ENCODE peak calls at places on chromosomes 2 and 18, in four cellular contexts. One of them, this sample, is unnamed.
A peak's percentile ranks its signal among the peaks of the same experiment; 100 is the strongest.

GRCh38 chr2:3251974-3252373 is 125.6 kb downstream of the EIPR1 start:
- DNase-seq in left ventricle myocardium inferior: no peak
- DNase-seq in CD8-positive, alpha-beta T cell: no peak
- DNase-seq in kidney: no peak
- DNase-seq in this sample: no peak

GRCh38 chr2:169828141-169828811 is 1.0 kb downstream of the UBR3 start:
- DNase-seq in kidney: no peak
- DNase-seq in left ventricle myocardium inferior: peak; percentile 48
- DNase-seq in CD8-positive, alpha-beta T cell: peak; percentile 57
- DNase-seq in this sample: peak; percentile 58

GRCh38 chr18:21672868-21673267 is 31.7 kb downstream of the ABHD3 start:
- DNase-seq in kidney: no peak
- DNase-seq in CD8-positive, alpha-beta T cell: no peak
- DNase-seq in left ventricle myocardium inferior: peak; percentile 30
- DNase-seq in this sample: peak; percentile 50

GRCh38 chr2:200003444-200003843 is 48.1 kb downstream of the MAIP1 start:
- DNase-seq in left ventricle myocardium inferior: no peak
- DNase-seq in CD8-positive, alpha-beta T cell: no peak
- DNase-seq in kidney: no peak
- DNase-seq in this sample: no peak

GRCh38 chr2:157760949-157761348 is 115.2 kb downstream of the ACVR1 start:
- DNase-seq in CD8-positive, alpha-beta T cell: no peak
- DNase-seq in left ventricle myocardium inferior: no peak
- DNase-seq in kidney: no peak
- DNase-seq in this sample: no peak

GRCh38 chr2:184203661-184204060 is 394.7 kb upstream of the ZNF804A start:
- DNase-seq in kidney: no peak
- DNase-seq in left ventricle myocardium inferior: no peak
- DNase-seq in CD8-positive, alpha-beta T cell: no peak
- DNase-seq in this sample: no peak

GRCh38 chr2:133568172-133568571 is at the start of gene NCKAP5:
- DNase-seq in CD8-positive, alpha-beta T cell: no peak
- DNase-seq in kidney: peak; percentile 47
- DNase-seq in left ventricle myocardium inferior: no peak
- DNase-seq in this sample: peak; percentile 37

GRCh38 chr2:47097563-47097962 is 57.5 kb downstream of the STPG4 start:
- DNase-seq in kidney: no peak
- DNase-seq in CD8-positive, alpha-beta T cell: no peak
- DNase-seq in left ventricle myocardium inferior: no peak
- DNase-seq in this sample: no peak

GRCh38 chr18:23049698-23050373 is 85.4 kb upstream of the CABLES1 start:
- DNase-seq in CD8-positive, alpha-beta T cell: no peak
- DNase-seq in kidney: no peak
- DNase-seq in left ventricle myocardium inferior: no peak
- DNase-seq in this sample: no peak

GRCh38 chr2:240252191-240252871 is 111.9 kb upstream of the OTOS start:
- DNase-seq in left ventricle myocardium inferior: peak; percentile 20
- DNase-seq in kidney: peak; percentile 84
- DNase-seq in CD8-positive, alpha-beta T cell: no peak
- DNase-seq in this sample: no peak

GRCh38 chr2:12326449-12327190 is 390.1 kb upstream of the TRIB2 start:
- DNase-seq in left ventricle myocardium inferior: no peak
- DNase-seq in kidney: no peak
- DNase-seq in CD8-positive, alpha-beta T cell: no peak
- DNase-seq in this sample: no peak

GRCh38 chr18:79796531-79797390 is 977 bp upstream of the KCNG2 start:
- DNase-seq in kidney: peak; percentile 51
- DNase-seq in left ventricle myocardium inferior: no peak
- DNase-seq in CD8-positive, alpha-beta T cell: no peak
- DNase-seq in this sample: peak; percentile 35

GRCh38 chr18:58637197-58637596 is 8.3 kb upstream of the ALPK2 start:
- DNase-seq in left ventricle myocardium inferior: no peak
- DNase-seq in kidney: no peak
- DNase-seq in CD8-positive, alpha-beta T cell: no peak
- DNase-seq in this sample: no peak

GRCh38 chr18:7821784-7822183 is 254.7 kb downstream of the PTPRM start:
- DNase-seq in left ventricle myocardium inferior: no peak
- DNase-seq in CD8-positive, alpha-beta T cell: no peak
- DNase-seq in kidney: no peak
- DNase-seq in this sample: no peak

GRCh38 chr2:1658394-1659151 is 85.7 kb downstream of the PXDN start:
- DNase-seq in CD8-positive, alpha-beta T cell: no peak
- DNase-seq in left ventricle myocardium inferior: no peak
- DNase-seq in kidney: no peak
- DNase-seq in this sample: no peak

GRCh38 chr2:181471783-181472182 is 14.6 kb downstream of the ITGA4 start:
- DNase-seq in left ventricle myocardium inferior: no peak
- DNase-seq in kidney: no peak
- DNase-seq in CD8-positive, alpha-beta T cell: no peak
- DNase-seq in this sample: no peak

GRCh38 chr2:45446016-45446415 is 165.1 kb downstream of the SRBD1 start:
- DNase-seq in left ventricle myocardium inferior: no peak
- DNase-seq in kidney: no peak
- DNase-seq in CD8-positive, alpha-beta T cell: no peak
- DNase-seq in this sample: no peak

GRCh38 chr2:180337136-180337535 is 330.0 kb upstream of the CWC22 start:
- DNase-seq in kidney: no peak
- DNase-seq in left ventricle myocardium inferior: no peak
- DNase-seq in CD8-positive, alpha-beta T cell: no peak
- DNase-seq in this sample: no peak

GRCh38 chr2:170206805-170207407 is 29.0 kb downstream of the MYO3B start:
- DNase-seq in kidney: no peak
- DNase-seq in CD8-positive, alpha-beta T cell: no peak
- DNase-seq in left ventricle myocardium inferior: no peak
- DNase-seq in this sample: no peak

GRCh38 chr2:54249629-54250028 is 6.4 kb downstream of the TSPYL6 start:
- DNase-seq in left ventricle myocardium inferior: no peak
- DNase-seq in kidney: no peak
- DNase-seq in CD8-positive, alpha-beta T cell: no peak
- DNase-seq in this sample: no peak

GRCh38 chr18:60247103-60247502 is 125.5 kb downstream of the MC4R start:
- DNase-seq in left ventricle myocardium inferior: no peak
- DNase-seq in CD8-positive, alpha-beta T cell: no peak
- DNase-seq in kidney: no peak
- DNase-seq in this sample: no peak

GRCh38 chr2:94986392-94986963 is 39.0 kb upstream of the MAL start:
- DNase-seq in kidney: no peak
- DNase-seq in CD8-positive, alpha-beta T cell: peak; percentile 15
- DNase-seq in left ventricle myocardium inferior: no peak
- DNase-seq in this sample: peak; percentile 73

GRCh38 chr2:48693066-48693465 is 62.5 kb downstream of the LHCGR start:
- DNase-seq in CD8-positive, alpha-beta T cell: no peak
- DNase-seq in kidney: no peak
- DNase-seq in left ventricle myocardium inferior: no peak
- DNase-seq in this sample: peak; percentile 27

GRCh38 chr2:176830362-176830761 is 382.2 kb upstream of the HNRNPA3 start:
- DNase-seq in CD8-positive, alpha-beta T cell: no peak
- DNase-seq in kidney: no peak
- DNase-seq in left ventricle myocardium inferior: no peak
- DNase-seq in this sample: no peak

GRCh38 chr2:47221956-47222355 is 66.8 kb upstream of the STPG4 start:
- DNase-seq in kidney: no peak
- DNase-seq in left ventricle myocardium inferior: no peak
- DNase-seq in CD8-positive, alpha-beta T cell: no peak
- DNase-seq in this sample: peak; percentile 70

GRCh38 chr2:62038980-62039771 is 133.7 kb downstream of the COMMD1 start:
- DNase-seq in kidney: no peak
- DNase-seq in CD8-positive, alpha-beta T cell: no peak
- DNase-seq in left ventricle myocardium inferior: no peak
- DNase-seq in this sample: peak; percentile 68

GRCh38 chr2:239149501-239149900 is 251.3 kb downstream of the HDAC4 start:
- DNase-seq in kidney: peak; percentile 61
- DNase-seq in CD8-positive, alpha-beta T cell: no peak
- DNase-seq in left ventricle myocardium inferior: peak; percentile 1
- DNase-seq in this sample: no peak

GRCh38 chr2:206783718-206784117 is 18.3 kb downstream of the FASTKD2 start:
- DNase-seq in left ventricle myocardium inferior: no peak
- DNase-seq in CD8-positive, alpha-beta T cell: no peak
- DNase-seq in kidney: no peak
- DNase-seq in this sample: no peak
- TF ChIP-seq CTCF in left ventricle myocardium inferior: peak; percentile 55
- TF ChIP-seq CTCF in CD8-positive, alpha-beta T cell: no peak
- TF ChIP-seq CTCF in kidney: no peak
- TF ChIP-seq CTCF in this sample: peak; percentile 47

GRCh38 chr2:86443601-86444000 is 2.4 kb downstream of the KDM3A start:
- DNase-seq in CD8-positive, alpha-beta T cell: no peak
- DNase-seq in left ventricle myocardium inferior: no peak
- DNase-seq in kidney: no peak
- DNase-seq in this sample: no peak
- H3K4me3 ChIP-seq in CD8-positive, alpha-beta T cell: peak overlapping the region; percentile 2
- H3K4me3 ChIP-seq in left ventricle myocardium inferior: peak overlapping the region; percentile 81
- H3K4me3 ChIP-seq in kidney: peak overlapping the region; percentile 90
- H3K4me3 ChIP-seq in this sample: peak overlapping the region; percentile 87

GRCh38 chr2:68776124-68776523 is 41.5 kb downstream of the ARHGAP25 start:
- DNase-seq in CD8-positive, alpha-beta T cell: no peak
- DNase-seq in left ventricle myocardium inferior: no peak
- DNase-seq in kidney: no peak
- DNase-seq in this sample: no peak
- TF ChIP-seq CTCF in CD8-positive, alpha-beta T cell: peak; percentile 27
- TF ChIP-seq CTCF in left ventricle myocardium inferior: no peak
- TF ChIP-seq CTCF in kidney: no peak
- TF ChIP-seq CTCF in this sample: no peak

GRCh38 chr2:50346104-50346503 is 685.8 kb downstream of the NRXN1 start:
- DNase-seq in kidney: peak; percentile 51
- DNase-seq in left ventricle myocardium inferior: no peak
- DNase-seq in CD8-positive, alpha-beta T cell: no peak
- DNase-seq in this sample: no peak
- H3K4me3 ChIP-seq in kidney: no peak overlapping the region
- H3K4me3 ChIP-seq in left ventricle myocardium inferior: no peak overlapping the region
- H3K4me3 ChIP-seq in CD8-positive, alpha-beta T cell: no peak overlapping the region
- H3K4me3 ChIP-seq in this sample: no peak overlapping the region

GRCh38 chr18:52481116-52481515 is 141.1 kb downstream of the DCC start:
- DNase-seq in kidney: no peak
- DNase-seq in CD8-positive, alpha-beta T cell: no peak
- DNase-seq in left ventricle myocardium inferior: no peak
- DNase-seq in this sample: no peak

GRCh38 chr18:52486052-52486451 is 146.1 kb downstream of the DCC start:
- DNase-seq in CD8-positive, alpha-beta T cell: no peak
- DNase-seq in kidney: no peak
- DNase-seq in left ventricle myocardium inferior: no peak
- DNase-seq in this sample: no peak

DNA sequence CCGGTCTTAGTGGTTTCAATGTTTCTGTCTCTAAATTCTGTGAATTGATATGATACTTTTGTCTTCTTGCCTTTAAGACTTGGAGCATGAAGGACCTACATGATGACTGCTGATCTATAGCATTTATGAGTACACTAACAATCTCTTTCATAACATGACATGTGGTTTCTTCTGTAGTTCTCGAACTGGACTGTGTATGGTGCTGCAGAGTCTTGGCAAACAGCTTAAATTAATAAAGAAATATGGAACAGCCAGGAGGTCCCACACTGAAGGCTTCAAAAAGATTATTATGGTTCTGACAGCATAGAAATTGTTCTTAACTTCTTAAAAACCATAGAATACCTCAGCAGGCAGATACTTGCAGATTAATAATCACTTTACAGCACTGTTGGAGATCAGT is 145.0 kb downstream of the DCC start:
- DNase-seq in CD8-positive, alpha-beta T cell: no peak
- DNase-seq in kidney: no peak
- DNase-seq in left ventricle myocardium inferior: no peak
- DNase-seq in this sample: no peak
- TF ChIP-seq CTCF in CD8-positive, alpha-beta T cell: no peak
- TF ChIP-seq CTCF in kidney: no peak
- TF ChIP-seq CTCF in left ventricle myocardium inferior: no peak
- TF ChIP-seq CTCF in this sample: no peak

GRCh38 chr2:119225926-119226325 is 2.3 kb downstream of the STEAP3 start:
- DNase-seq in left ventricle myocardium inferior: no peak
- DNase-seq in kidney: no peak
- DNase-seq in CD8-positive, alpha-beta T cell: no peak
- DNase-seq in this sample: no peak
- H3K4me3 ChIP-seq in left ventricle myocardium inferior: no peak overlapping the region
- H3K4me3 ChIP-seq in kidney: no peak overlapping the region
- H3K4me3 ChIP-seq in CD8-positive, alpha-beta T cell: no peak overlapping the region
- H3K4me3 ChIP-seq in this sample: no peak overlapping the region

GRCh38 chr2:70525032-70525431 is 28.6 kb downstream of the TGFA start:
- DNase-seq in CD8-positive, alpha-beta T cell: no peak
- DNase-seq in left ventricle myocardium inferior: no peak
- DNase-seq in kidney: no peak
- DNase-seq in this sample: peak; percentile 55

GRCh38 chr2:70523672-70523995 is 30.0 kb downstream of the TGFA start:
- DNase-seq in left ventricle myocardium inferior: no peak
- DNase-seq in kidney: no peak
- DNase-seq in CD8-positive, alpha-beta T cell: no peak
- DNase-seq in this sample: no peak

GRCh38 chr2:70526126-70526525 is 27.5 kb downstream of the TGFA start:
- DNase-seq in left ventricle myocardium inferior: no peak
- DNase-seq in kidney: no peak
- DNase-seq in CD8-positive, alpha-beta T cell: no peak
- DNase-seq in this sample: no peak

GRCh38 chr2:70522627-70523026 is 31.0 kb downstream of the TGFA start:
- DNase-seq in left ventricle myocardium inferior: no peak
- DNase-seq in CD8-positive, alpha-beta T cell: no peak
- DNase-seq in kidney: no peak
- DNase-seq in this sample: no peak

GRCh38 chr2:70523996-70524965 is 29.3 kb downstream of the TGFA start:
- DNase-seq in CD8-positive, alpha-beta T cell: peak; percentile 17
- DNase-seq in kidney: peak; percentile 93
- DNase-seq in left ventricle myocardium inferior: peak; percentile 16
- DNase-seq in this sample: peak; percentile 93
- TF ChIP-seq CTCF in CD8-positive, alpha-beta T cell: no peak
- TF ChIP-seq CTCF in kidney: no peak
- TF ChIP-seq CTCF in left ventricle myocardium inferior: no peak
- TF ChIP-seq CTCF in this sample: no peak

GRCh38 chr2:161412346-161412745 is 3.8 kb upstream of the TBR1 start:
- DNase-seq in left ventricle myocardium inferior: no peak
- DNase-seq in kidney: no peak
- DNase-seq in CD8-positive, alpha-beta T cell: no peak
- DNase-seq in this sample: no peak

GRCh38 chr2:161414385-161415040 is 1.6 kb upstream of the TBR1 start:
- DNase-seq in CD8-positive, alpha-beta T cell: no peak
- DNase-seq in left ventricle myocardium inferior: no peak
- DNase-seq in kidney: peak; percentile 73
- DNase-seq in this sample: peak; percentile 12

GRCh38 chr2:161415041-161415440 is 1.1 kb upstream of the TBR1 start:
- DNase-seq in kidney: no peak
- DNase-seq in CD8-positive, alpha-beta T cell: no peak
- DNase-seq in left ventricle myocardium inferior: no peak
- DNase-seq in this sample: no peak

GRCh38 chr2:161415467-161416293 is 417 bp upstream of the TBR1 start:
- DNase-seq in left ventricle myocardium inferior: no peak
- DNase-seq in kidney: no peak
- DNase-seq in CD8-positive, alpha-beta T cell: no peak
- DNase-seq in this sample: no peak

GRCh38 chr2:161414015-161414384 is 2.1 kb upstream of the TBR1 start:
- DNase-seq in kidney: no peak
- DNase-seq in CD8-positive, alpha-beta T cell: no peak
- DNase-seq in left ventricle myocardium inferior: no peak
- DNase-seq in this sample: no peak
- H3K4me3 ChIP-seq in kidney: no peak overlapping the region
- H3K4me3 ChIP-seq in CD8-positive, alpha-beta T cell: no peak overlapping the region
- H3K4me3 ChIP-seq in left ventricle myocardium inferior: peak overlapping the region; percentile 67
- H3K4me3 ChIP-seq in this sample: peak overlapping the region; percentile 56

This sample was measured in AG10803.